ENCODE peak calls at places on chromosomes 11 and 22, in seven cellular contexts. One of them, this sample, is unnamed.

GRCh38 chr22:48031589-48031988 is 1269.1 kb downstream of the TBC1D22A start:
- DNase-seq in adipocyte: no peak
- DNase-seq in PC-3: no peak
- DNase-seq in coronary artery: no peak
- DNase-seq in body of pancreas: no peak
- DNase-seq in kidney: no peak
- DNase-seq in tibial nerve: no peak
- DNase-seq in this sample: no peak

GRCh38 chr22:17098379-17098819 is 13.6 kb downstream of the IL17RA start:
- DNase-seq in kidney: no peak
- DNase-seq in coronary artery: no peak
- DNase-seq in body of pancreas: no peak
- DNase-seq in PC-3: no peak
- DNase-seq in tibial nerve: no peak
- DNase-seq in adipocyte: no peak
- DNase-seq in this sample: no peak

GRCh38 chr11:45106440-45106839 is 40.0 kb upstream of the PRDM11 start:
- DNase-seq in adipocyte: no peak
- DNase-seq in body of pancreas: no peak
- DNase-seq in coronary artery: peak
- DNase-seq in PC-3: no peak
- DNase-seq in tibial nerve: no peak
- DNase-seq in kidney: peak
- DNase-seq in this sample: no peak

GRCh38 chr11:35619754-35620640 is 1.7 kb downstream of the FJX1 start:
- DNase-seq in tibial nerve: no peak
- DNase-seq in kidney: peak
- DNase-seq in PC-3: peak
- DNase-seq in adipocyte: peak
- DNase-seq in coronary artery: no peak
- DNase-seq in body of pancreas: no peak
- DNase-seq in this sample: peak

GRCh38 chr11:17063171-17064002 is 14.1 kb downstream of the RPS13 start:
- DNase-seq in body of pancreas: peak
- DNase-seq in adipocyte: peak
- DNase-seq in kidney: no peak
- DNase-seq in tibial nerve: peak
- DNase-seq in PC-3: peak
- DNase-seq in coronary artery: no peak
- DNase-seq in this sample: peak

GRCh38 chr11:88398372-88399140 is 61.0 kb upstream of the CTSC start:
- DNase-seq in adipocyte: peak
- DNase-seq in tibial nerve: no peak
- DNase-seq in PC-3: peak
- DNase-seq in body of pancreas: no peak
- DNase-seq in kidney: no peak
- DNase-seq in coronary artery: no peak
- DNase-seq in this sample: peak

GRCh38 chr11:428295-428694 is 13.5 kb upstream of the SIGIRR start:
- DNase-seq in kidney: no peak
- DNase-seq in tibial nerve: no peak
- DNase-seq in adipocyte: no peak
- DNase-seq in coronary artery: no peak
- DNase-seq in body of pancreas: no peak
- DNase-seq in PC-3: no peak
- DNase-seq in this sample: no peak

GRCh38 chr11:47979378-47980092 is 824 bp upstream of the PTPRJ start:
- DNase-seq in adipocyte: no peak
- DNase-seq in PC-3: no peak
- DNase-seq in kidney: peak
- DNase-seq in tibial nerve: no peak
- DNase-seq in coronary artery: no peak
- DNase-seq in body of pancreas: peak
- DNase-seq in this sample: no peak

GRCh38 chr11:120752668-120753067 is 241.1 kb downstream of the GRIK4 start:
- DNase-seq in adipocyte: no peak
- DNase-seq in body of pancreas: no peak
- DNase-seq in kidney: no peak
- DNase-seq in PC-3: no peak
- DNase-seq in tibial nerve: no peak
- DNase-seq in coronary artery: no peak
- DNase-seq in this sample: no peak

GRCh38 chr11:112612283-112612849 is 348.9 kb upstream of the NCAM1 start:
- DNase-seq in adipocyte: no peak
- DNase-seq in kidney: no peak
- DNase-seq in PC-3: no peak
- DNase-seq in tibial nerve: no peak
- DNase-seq in coronary artery: no peak
- DNase-seq in body of pancreas: no peak
- DNase-seq in this sample: peak

GRCh38 chr11:93054881-93055280 is 85.4 kb downstream of the MTNR1B start:
- DNase-seq in tibial nerve: no peak
- DNase-seq in body of pancreas: no peak
- DNase-seq in kidney: no peak
- DNase-seq in PC-3: peak
- DNase-seq in coronary artery: no peak
- DNase-seq in adipocyte: peak
- DNase-seq in this sample: peak

GRCh38 chr22:45262931-45263789 is 21.6 kb upstream of the UPK3A start:
- DNase-seq in kidney: peak
- DNase-seq in body of pancreas: no peak
- DNase-seq in tibial nerve: no peak
- DNase-seq in coronary artery: no peak
- DNase-seq in adipocyte: no peak
- DNase-seq in PC-3: no peak
- DNase-seq in this sample: peak

GRCh38 chr11:91998466-91998865 is 226.2 kb upstream of the FAT3 start:
- DNase-seq in PC-3: no peak
- DNase-seq in tibial nerve: no peak
- DNase-seq in coronary artery: no peak
- DNase-seq in body of pancreas: no peak
- DNase-seq in adipocyte: no peak
- DNase-seq in kidney: no peak
- DNase-seq in this sample: no peak

DNA sequence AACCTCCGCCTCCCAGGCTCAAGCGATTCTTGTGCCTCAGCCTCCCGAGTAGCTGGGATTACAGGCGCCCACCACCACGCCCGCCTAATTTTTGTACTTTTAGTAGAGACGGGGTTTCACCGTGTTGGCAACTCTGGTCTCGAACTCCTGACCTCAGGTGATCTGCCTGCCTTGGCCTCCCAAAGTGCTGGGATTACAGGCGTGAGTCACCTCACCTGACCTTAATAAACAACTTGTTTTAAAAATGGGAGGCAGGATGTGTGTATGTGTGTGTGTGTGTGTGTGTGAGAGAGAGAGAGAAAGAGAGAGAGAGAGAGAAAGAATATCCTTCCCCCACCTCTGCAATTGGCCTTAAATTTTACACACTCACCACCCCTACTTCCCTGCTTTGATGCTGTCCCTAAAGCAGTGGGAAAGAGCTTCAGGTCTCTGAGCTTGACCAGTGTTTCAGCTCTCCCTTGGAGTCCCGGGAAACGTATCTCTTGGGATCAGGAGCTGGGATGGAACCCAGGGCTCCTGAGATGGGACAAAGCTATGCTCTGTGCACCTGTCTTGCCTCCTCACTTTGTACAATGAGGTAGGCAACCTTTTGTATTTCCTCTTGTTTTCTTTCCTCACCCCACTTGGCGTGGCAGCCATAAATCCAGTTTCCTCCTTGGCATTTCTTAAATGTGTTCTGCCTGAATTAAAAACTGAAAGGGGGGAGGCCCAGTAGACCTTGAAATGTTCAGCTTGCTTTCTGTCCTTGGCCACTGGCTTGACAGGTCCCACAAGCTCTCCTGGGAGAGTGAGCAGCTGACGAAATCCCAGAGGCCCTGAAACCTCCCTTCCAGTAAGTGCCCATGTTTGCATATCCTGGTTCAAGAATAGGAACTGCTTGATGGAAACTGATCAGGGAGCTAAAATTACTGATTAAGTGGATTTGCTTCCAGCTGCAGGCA is 17.8 kb upstream of the XBP1 start:
- DNase-seq in coronary artery: no peak
- DNase-seq in kidney: peak
- DNase-seq in adipocyte: no peak
- DNase-seq in body of pancreas: peak
- DNase-seq in tibial nerve: no peak
- DNase-seq in PC-3: peak
- DNase-seq in this sample: no peak
- H3K4me3 ChIP-seq in coronary artery: no peak
- H3K4me3 ChIP-seq in kidney: no peak
- H3K4me3 ChIP-seq in adipocyte: no peak
- H3K4me3 ChIP-seq in body of pancreas: no peak
- H3K4me3 ChIP-seq in tibial nerve: no peak
- H3K4me3 ChIP-seq in PC-3: no peak
- H3K4me3 ChIP-seq in this sample: no peak

DNA sequence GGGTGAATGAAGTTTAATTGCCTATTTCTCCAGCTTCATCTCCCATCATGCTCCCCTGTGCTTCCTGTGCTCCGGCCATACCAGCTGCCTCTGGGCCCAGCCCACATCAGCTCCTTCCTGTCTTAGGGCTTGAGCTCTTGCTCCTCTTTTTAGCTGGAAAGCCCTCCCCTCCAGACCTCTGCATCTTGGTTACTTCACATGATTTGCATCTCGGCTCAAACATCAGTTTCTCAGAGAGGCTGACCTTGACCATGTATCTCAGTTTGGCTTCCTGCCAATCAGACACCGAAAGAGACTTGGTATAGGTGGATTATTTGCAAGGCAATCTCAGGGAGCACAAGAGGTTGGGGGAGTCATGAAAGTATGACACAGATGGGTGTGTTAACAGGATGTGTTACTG is 73.2 kb upstream of the TIMP3 start:
- DNase-seq in tibial nerve: no peak
- DNase-seq in PC-3: no peak
- DNase-seq in adipocyte: no peak
- DNase-seq in kidney: no peak
- DNase-seq in coronary artery: no peak
- DNase-seq in body of pancreas: no peak
- DNase-seq in this sample: no peak
- H3K4me3 ChIP-seq in tibial nerve: no peak
- H3K4me3 ChIP-seq in PC-3: no peak
- H3K4me3 ChIP-seq in adipocyte: no peak
- H3K4me3 ChIP-seq in kidney: no peak
- H3K4me3 ChIP-seq in coronary artery: no peak
- H3K4me3 ChIP-seq in body of pancreas: no peak
- H3K4me3 ChIP-seq in this sample: no peak

GRCh38 chr11:119049081-119049480 is 7.9 kb downstream of the HYOU1 start:
- DNase-seq in PC-3: no peak
- DNase-seq in body of pancreas: no peak
- DNase-seq in adipocyte: no peak
- DNase-seq in tibial nerve: no peak
- DNase-seq in kidney: peak
- DNase-seq in coronary artery: no peak
- DNase-seq in this sample: no peak

GRCh38 chr11:119054418-119054817 is 2.6 kb downstream of the HYOU1 start:
- DNase-seq in adipocyte: no peak
- DNase-seq in body of pancreas: no peak
- DNase-seq in PC-3: no peak
- DNase-seq in kidney: peak
- DNase-seq in coronary artery: no peak
- DNase-seq in tibial nerve: no peak
- DNase-seq in this sample: no peak

GRCh38 chr11:119051440-119052162 is 5.4 kb downstream of the HYOU1 start:
- DNase-seq in adipocyte: no peak
- DNase-seq in coronary artery: no peak
- DNase-seq in tibial nerve: no peak
- DNase-seq in kidney: peak
- DNase-seq in PC-3: no peak
- DNase-seq in body of pancreas: no peak
- DNase-seq in this sample: no peak

GRCh38 chr11:119055901-119056300 is 1.1 kb downstream of the HYOU1 start:
- DNase-seq in tibial nerve: no peak
- DNase-seq in kidney: no peak
- DNase-seq in PC-3: peak
- DNase-seq in adipocyte: peak
- DNase-seq in body of pancreas: no peak
- DNase-seq in coronary artery: no peak
- DNase-seq in this sample: no peak

GRCh38 chr11:119052163-119052814 is 4.7 kb downstream of the HYOU1 start:
- DNase-seq in coronary artery: no peak
- DNase-seq in kidney: peak
- DNase-seq in adipocyte: no peak
- DNase-seq in tibial nerve: no peak
- DNase-seq in body of pancreas: no peak
- DNase-seq in PC-3: no peak
- DNase-seq in this sample: no peak
- H3K4me3 ChIP-seq in coronary artery: no peak
- H3K4me3 ChIP-seq in kidney: no peak
- H3K4me3 ChIP-seq in adipocyte: no peak
- H3K4me3 ChIP-seq in tibial nerve: no peak
- H3K4me3 ChIP-seq in body of pancreas: no peak
- H3K4me3 ChIP-seq in PC-3: no peak
- H3K4me3 ChIP-seq in this sample: no peak

GRCh38 chr11:117815262-117815803 is 9.2 kb downstream of the FXYD2 start:
- DNase-seq in kidney: peak
- DNase-seq in coronary artery: no peak
- DNase-seq in adipocyte: no peak
- DNase-seq in body of pancreas: no peak
- DNase-seq in PC-3: no peak
- DNase-seq in tibial nerve: peak
- DNase-seq in this sample: no peak

GRCh38 chr11:117816151-117816741 is 8.3 kb downstream of the FXYD2 start:
- DNase-seq in adipocyte: peak
- DNase-seq in kidney: peak
- DNase-seq in coronary artery: no peak
- DNase-seq in body of pancreas: peak
- DNase-seq in PC-3: peak
- DNase-seq in tibial nerve: no peak
- DNase-seq in this sample: peak

GRCh38 chr11:117816846-117817212 is 7.7 kb downstream of the FXYD2 start:
- DNase-seq in tibial nerve: no peak
- DNase-seq in PC-3: no peak
- DNase-seq in kidney: peak
- DNase-seq in adipocyte: no peak
- DNase-seq in body of pancreas: no peak
- DNase-seq in coronary artery: no peak
- DNase-seq in this sample: no peak

GRCh38 chr11:117814766-117815261 is 9.7 kb downstream of the FXYD2 start:
- DNase-seq in kidney: peak
- DNase-seq in tibial nerve: peak
- DNase-seq in PC-3: no peak
- DNase-seq in adipocyte: no peak
- DNase-seq in body of pancreas: peak
- DNase-seq in coronary artery: no peak
- DNase-seq in this sample: no peak

DNA sequence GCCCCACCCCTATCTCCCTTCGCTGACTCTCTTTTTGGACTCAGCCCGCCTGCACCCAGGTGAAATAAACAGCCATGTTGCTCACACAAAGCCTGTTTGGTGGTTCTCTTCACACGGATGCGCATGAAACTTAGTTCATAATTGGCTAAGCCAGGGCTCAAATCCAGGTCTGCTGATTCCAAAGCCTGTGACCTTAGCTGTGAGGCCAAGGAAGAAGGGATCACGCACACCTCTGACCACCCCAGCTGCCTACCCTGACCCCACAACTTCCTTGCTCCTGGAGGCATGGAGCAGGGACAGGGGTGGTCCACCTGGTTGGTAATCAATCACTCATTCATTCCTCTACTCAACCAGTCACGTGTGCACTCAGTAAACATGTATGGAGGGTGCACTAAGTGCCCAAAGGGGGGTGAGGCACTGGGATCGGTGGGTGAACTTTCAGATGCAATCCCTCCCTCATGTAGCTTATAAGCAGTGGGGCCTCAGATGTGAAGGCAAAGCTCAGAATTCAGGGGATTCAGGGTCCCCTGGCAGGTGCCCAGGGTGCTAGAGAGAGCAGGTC is 10.3 kb downstream of the FXYD2 start:
- DNase-seq in PC-3: no peak
- DNase-seq in coronary artery: no peak
- DNase-seq in tibial nerve: no peak
- DNase-seq in kidney: peak
- DNase-seq in adipocyte: no peak
- DNase-seq in body of pancreas: no peak
- DNase-seq in this sample: no peak
- H3K4me3 ChIP-seq in PC-3: no peak
- H3K4me3 ChIP-seq in coronary artery: no peak
- H3K4me3 ChIP-seq in tibial nerve: no peak
- H3K4me3 ChIP-seq in kidney: no peak
- H3K4me3 ChIP-seq in adipocyte: no peak
- H3K4me3 ChIP-seq in body of pancreas: no peak
- H3K4me3 ChIP-seq in this sample: no peak